ENCODE peak calls at places on chromosomes 4 and X, in four cellular contexts. S, B, M and I are unnamed samples.
A peak's percentile ranks its signal among the peaks of the same experiment; 100 is the strongest.

GRCh38 chr4:56655627-56656345 is 25.3 kb downstream of the HOPX start:
- DNase-seq in B (no peak), M (no peak), S (no peak), I (no peak)

GRCh38 chr4:56155432-56155831 is 206.7 kb downstream of the CEP135 start:
- DNase-seq in B (no peak), M (no peak), S (no peak), I (no peak)

GRCh38 chr4:2407991-2408342 is 10.5 kb downstream of the ZFYVE28 start:
- DNase-seq in B (no peak), M (no peak), S (no peak), I (no peak)

GRCh38 chrX:46554942-46555341 is 9.7 kb upstream of the ZNF674 start:
- DNase-seq in S (no peak), B (no peak), M (no peak), I (peak; percentile 6)

GRCh38 chr4:169070895-169071218 is 60.8 kb upstream of the CBR4 start:
- DNase-seq in M (no peak), S (no peak), B (peak; percentile 35), I (peak; percentile 92)

GRCh38 chr4:74418063-74418670 is 26.8 kb upstream of the AREG start:
- DNase-seq in B (peak; percentile 47), M (no peak), S (peak; percentile 81), I (no peak)

GRCh38 chrX:16012250-16012649 is 111.1 kb upstream of the GRPR start:
- DNase-seq in S (no peak), B (no peak), M (no peak), I (no peak)

GRCh38 chr4:114156371-114156770 is 176.9 kb upstream of the ARSJ start:
- DNase-seq in B (no peak), M (no peak), S (no peak), I (no peak)

GRCh38 chrX:115023139-115023538 is 5.7 kb upstream of the IL13RA2 start:
- DNase-seq in B (no peak), M (peak; percentile 6), S (peak; percentile 15), I (no peak)

GRCh38 chr4:113682730-113683129 is 78.8 kb downstream of the CAMK2D start:
- DNase-seq in B (no peak), M (no peak), S (no peak), I (no peak)

GRCh38 chr4:76074468-76074867 is at the start of gene ART3:
- DNase-seq in B (no peak), M (no peak), S (no peak), I (no peak)

GRCh38 chr4:56272003-56272402 is 115.3 kb downstream of the AASDH start:
- DNase-seq in M (no peak), S (no peak), B (no peak), I (no peak)

GRCh38 chr4:124061413-124061812 is 651.1 kb downstream of the ANKRD50 start:
- DNase-seq in M (no peak), B (no peak), S (no peak), I (no peak)

GRCh38 chrX:110003167-110004156 is 548 bp downstream of the TMEM164 start:
- DNase-seq in M (peak; percentile 13), B (no peak), S (no peak), I (no peak)

GRCh38 chr4:7185487-7186030 is 6.8 kb upstream of the SORCS2 start:
- DNase-seq in B (no peak), M (no peak), S (no peak), I (no peak)

GRCh38 chr4:166460769-166461550 is 587.9 kb downstream of the TLL1 start:
- DNase-seq in M (no peak), S (no peak), B (no peak), I (no peak)

GRCh38 chr4:155207534-155208257 is 740 bp upstream of the NPY2R start:
- DNase-seq in S (no peak), M (no peak), B (no peak), I (no peak)

GRCh38 chr4:47929682-47930201 is 15.4 kb upstream of the NFXL1 start:
- DNase-seq in S (no peak), B (no peak), M (no peak), I (no peak)

GRCh38 chrX:19566359-19567141 is 51.2 kb upstream of the MAP3K15 start:
- DNase-seq in M (no peak), B (no peak), S (no peak), I (peak; percentile 65)

GRCh38 chrX:78514852-78515251 is 144.3 kb downstream of the RTL3 start:
- DNase-seq in M (no peak), S (no peak), B (no peak), I (no peak)

GRCh38 chr4:1599491-1600210 is 84.5 kb downstream of the FAM53A start:
- DNase-seq in B (no peak), S (no peak), M (no peak), I (no peak)

GRCh38 chrX:53435997-53436396 is 1.8 kb upstream of the HSD17B10 start:
- DNase-seq in M (peak; percentile 74), B (no peak), S (peak; percentile 51), I (peak; percentile 52)

GRCh38 chr4:6548201-6548881 is 26.6 kb upstream of the MAN2B2 start:
- DNase-seq in S (peak; percentile 46), B (no peak), M (peak; percentile 58), I (peak; percentile 22)

GRCh38 chr4:835148-836002 is 9.4 kb upstream of the CPLX1 start:
- DNase-seq in B (no peak), M (no peak), S (no peak), I (peak; percentile 30)

GRCh38 chrX:115029869-115030564 is 12.6 kb upstream of the IL13RA2 start:
- DNase-seq in B (no peak), M (no peak), S (no peak), I (no peak)

GRCh38 chrX:151680805-151681204 is 14.5 kb upstream of the PRRG3 start:
- DNase-seq in B (peak; percentile 30), S (peak; percentile 32), M (peak; percentile 62), I (peak; percentile 45)
- TF ChIP-seq TCF7L2 in B (no peak), S (no peak), M (no peak), I (no peak)

GRCh38 chr4:170853422-170854021 is 763.8 kb upstream of the AADAT start:
- DNase-seq in S (peak; percentile 48), M (peak; percentile 6), B (peak; percentile 4), I (peak; percentile 19)
- TF ChIP-seq TCF7L2 in S (no peak), M (no peak), B (no peak), I (no peak)

GRCh38 chr4:148438047-148438446 is 4.2 kb downstream of the NR3C2 start:
- DNase-seq in S (no peak), M (no peak), B (no peak), I (no peak)
- TF ChIP-seq TCF7L2 in S (no peak), M (no peak), B (no peak), I (no peak)

GRCh38 chr4:8265171-8265929 is 4.2 kb upstream of the HTRA3 start:
- DNase-seq in B (no peak), M (no peak), S (no peak), I (no peak)

GRCh38 chr4:8261851-8262535 is 7.6 kb upstream of the HTRA3 start:
- DNase-seq in S (no peak), B (no peak), M (no peak), I (no peak)

GRCh38 chr4:8264106-8264505 is 5.4 kb upstream of the HTRA3 start:
- DNase-seq in B (no peak), M (no peak), S (no peak), I (no peak)

GRCh38 chr4:8262637-8263322 is 6.8 kb upstream of the HTRA3 start:
- DNase-seq in M (no peak), B (no peak), S (no peak), I (no peak)

GRCh38 chr4:8263397-8263796 is 6.2 kb upstream of the HTRA3 start:
- DNase-seq in S (no peak), B (no peak), M (no peak), I (no peak)
- TF ChIP-seq TCF7L2 in S (no peak), B (no peak), M (no peak), I (no peak)

GRCh38 chr4:78019494-78019893 is 37.6 kb upstream of the FRAS1 start:
- DNase-seq in M (no peak), B (no peak), S (no peak), I (no peak)

GRCh38 chr4:78018271-78019049 is 38.7 kb upstream of the FRAS1 start:
- DNase-seq in S (no peak), M (no peak), B (no peak), I (no peak)

GRCh38 chr4:78020677-78021076 is 36.4 kb upstream of the FRAS1 start:
- DNase-seq in B (no peak), S (no peak), M (no peak), I (peak; percentile 36)

DNA sequence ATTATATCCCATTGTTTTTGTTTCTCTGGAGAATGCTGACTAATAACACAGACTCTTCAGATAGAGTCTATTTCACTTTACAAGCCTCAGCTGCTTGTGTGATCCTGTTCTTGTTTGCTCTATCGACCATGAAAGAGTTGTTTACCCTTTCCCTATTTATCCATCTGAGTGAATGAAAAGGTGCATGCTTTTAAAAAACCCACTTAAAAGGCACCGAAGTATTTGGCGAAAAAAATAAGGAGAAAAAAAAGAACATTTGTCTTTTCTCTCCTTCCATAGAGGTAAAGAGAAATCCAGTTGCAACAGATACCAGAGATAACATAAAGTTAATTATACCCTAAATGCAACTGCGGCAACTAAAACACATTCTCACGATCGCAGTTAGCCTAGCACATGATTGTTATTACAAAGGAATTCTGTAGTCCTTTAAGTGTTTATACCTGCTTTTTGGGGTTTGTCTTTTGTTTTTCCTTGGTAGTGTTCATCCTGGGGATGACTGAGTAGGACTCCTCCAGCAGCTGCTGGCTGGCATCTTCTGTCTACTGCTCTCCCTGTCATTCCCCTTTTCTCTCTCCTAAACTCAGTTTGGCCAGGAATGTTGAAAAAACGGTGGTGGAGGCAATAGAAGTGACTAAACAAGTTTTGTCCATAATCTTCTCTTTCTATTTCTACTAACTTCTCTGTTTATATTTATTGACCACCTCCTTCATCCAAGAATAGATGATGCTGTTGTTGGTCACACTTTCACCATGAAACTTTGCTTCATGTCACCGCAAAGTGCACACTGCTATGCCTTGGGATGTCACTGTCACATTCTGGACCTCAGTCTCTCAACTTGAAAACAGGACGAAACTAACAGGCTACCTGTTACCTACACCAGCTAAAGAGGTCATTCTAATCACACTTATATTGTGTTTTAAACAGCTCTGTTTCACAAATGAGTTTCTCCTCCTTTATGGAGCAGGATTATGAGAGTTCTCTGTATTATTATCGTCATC is 41.9 kb upstream of the FRAS1 start:
- DNase-seq in B (no peak), S (no peak), M (no peak), I (peak; percentile 91)
- TF ChIP-seq TCF7L2 in B (no peak), S (no peak), M (no peak), I (peak; percentile 96)

DNA sequence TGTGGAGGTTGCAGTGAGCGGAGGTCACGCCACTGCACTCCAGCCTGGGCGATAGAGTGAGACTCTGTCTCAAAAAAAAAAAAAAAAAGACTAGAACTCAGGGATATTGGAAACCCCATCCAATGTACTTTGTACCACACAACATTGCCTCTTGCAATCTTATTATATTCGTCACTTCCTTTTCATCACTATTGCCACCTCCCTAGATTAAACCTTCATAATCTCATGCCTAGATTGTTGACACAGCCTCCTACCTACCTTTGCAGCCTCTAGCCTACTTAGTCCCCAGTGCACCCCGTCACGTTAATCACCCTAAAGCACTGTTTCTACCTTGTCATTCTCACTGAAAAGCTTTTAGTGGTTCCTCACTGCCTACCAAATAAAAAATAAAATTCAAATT is 23.8 kb upstream of the GJB1 start:
- DNase-seq in S (no peak), M (no peak), B (no peak), I (no peak)
- TF ChIP-seq TCF7L2 in S (no peak), M (no peak), B (no peak), I (no peak)